ENCODE peak calls at places on chromosomes 2 and 18, in nine cellular contexts. One of them, this sample, is unnamed. For H3K4me1 and H3K9me3, the result is how much of the 10 kb centered on the place peaks cover.

GRCh38 chr18:32868424-32868823 is 95.6 kb upstream of the KLHL14 start:
- DNase-seq in A549: no peak
- DNase-seq in K562: no peak
- DNase-seq in HepG2: no peak
- DNase-seq in HCT116: no peak
- DNase-seq in GM23248: no peak
- DNase-seq in DND-41: no peak
- DNase-seq in SK-N-SH: no peak
- DNase-seq in IMR-90: no peak
- DNase-seq in this sample: no peak

GRCh38 chr2:231579560-231579959 is 13.1 kb upstream of the TEX44 start:
- DNase-seq in A549: no peak
- DNase-seq in DND-41: no peak
- DNase-seq in GM23248: no peak
- DNase-seq in HepG2: no peak
- DNase-seq in IMR-90: no peak
- DNase-seq in SK-N-SH: no peak
- DNase-seq in K562: no peak
- DNase-seq in HCT116: no peak
- DNase-seq in this sample: no peak

GRCh38 chr2:27724905-27725693 is 46.4 kb upstream of the MRPL33 start:
- DNase-seq in K562: no peak
- DNase-seq in DND-41: no peak
- DNase-seq in IMR-90: peak
- DNase-seq in A549: no peak
- DNase-seq in HCT116: no peak
- DNase-seq in HepG2: peak
- DNase-seq in GM23248: peak
- DNase-seq in SK-N-SH: no peak
- DNase-seq in this sample: peak

GRCh38 chr2:156837635-156838034 is 401.5 kb downstream of the GPD2 start:
- DNase-seq in DND-41: no peak
- DNase-seq in K562: no peak
- DNase-seq in IMR-90: no peak
- DNase-seq in HepG2: no peak
- DNase-seq in A549: no peak
- DNase-seq in SK-N-SH: no peak
- DNase-seq in GM23248: no peak
- DNase-seq in HCT116: no peak
- DNase-seq in this sample: no peak

GRCh38 chr2:196131384-196131861 is 40.0 kb downstream of the STK17B start:
- DNase-seq in GM23248: peak
- DNase-seq in HCT116: peak
- DNase-seq in IMR-90: peak
- DNase-seq in HepG2: peak
- DNase-seq in DND-41: peak
- DNase-seq in SK-N-SH: peak
- DNase-seq in K562: peak
- DNase-seq in A549: no peak
- DNase-seq in this sample: peak

GRCh38 chr2:115848192-115848591 is 1405.8 kb downstream of the DPP10 start:
- DNase-seq in K562: no peak
- DNase-seq in IMR-90: no peak
- DNase-seq in HepG2: no peak
- DNase-seq in HCT116: no peak
- DNase-seq in SK-N-SH: no peak
- DNase-seq in GM23248: no peak
- DNase-seq in A549: no peak
- DNase-seq in DND-41: no peak
- DNase-seq in this sample: no peak

GRCh38 chr2:33788044-33788443 is 188.9 kb upstream of the FAM98A start:
- DNase-seq in A549: no peak
- DNase-seq in DND-41: no peak
- DNase-seq in HepG2: no peak
- DNase-seq in HCT116: no peak
- DNase-seq in K562: no peak
- DNase-seq in IMR-90: peak
- DNase-seq in GM23248: peak
- DNase-seq in SK-N-SH: no peak
- DNase-seq in this sample: no peak

GRCh38 chr2:110827518-110827917 is 95.1 kb downstream of the ACOXL start:
- DNase-seq in K562: no peak
- DNase-seq in DND-41: peak
- DNase-seq in HCT116: no peak
- DNase-seq in SK-N-SH: no peak
- DNase-seq in IMR-90: no peak
- DNase-seq in GM23248: no peak
- DNase-seq in A549: no peak
- DNase-seq in HepG2: no peak
- DNase-seq in this sample: no peak

GRCh38 chr18:74282359-74283254 is 9.2 kb downstream of the CYB5A start:
- DNase-seq in IMR-90: no peak
- DNase-seq in SK-N-SH: no peak
- DNase-seq in HCT116: no peak
- DNase-seq in K562: no peak
- DNase-seq in HepG2: peak
- DNase-seq in A549: no peak
- DNase-seq in DND-41: no peak
- DNase-seq in GM23248: no peak
- DNase-seq in this sample: no peak

GRCh38 chr18:49811151-49811938 is 2.0 kb downstream of the ACAA2 start:
- DNase-seq in IMR-90: no peak
- DNase-seq in HCT116: no peak
- DNase-seq in GM23248: peak
- DNase-seq in SK-N-SH: peak
- DNase-seq in K562: no peak
- DNase-seq in HepG2: no peak
- DNase-seq in DND-41: no peak
- DNase-seq in A549: no peak
- DNase-seq in this sample: no peak

GRCh38 chr2:188495990-188496431 is 204.3 kb downstream of the GULP1 start:
- DNase-seq in IMR-90: peak
- DNase-seq in SK-N-SH: peak
- DNase-seq in HCT116: peak
- DNase-seq in K562: peak
- DNase-seq in DND-41: no peak
- DNase-seq in GM23248: peak
- DNase-seq in A549: no peak
- DNase-seq in HepG2: no peak
- DNase-seq in this sample: no peak

GRCh38 chr2:38866773-38867443 is 8.8 kb downstream of the DHX57 start:
- DNase-seq in HepG2: no peak
- DNase-seq in SK-N-SH: no peak
- DNase-seq in HCT116: no peak
- DNase-seq in GM23248: peak
- DNase-seq in DND-41: no peak
- DNase-seq in K562: no peak
- DNase-seq in A549: no peak
- DNase-seq in IMR-90: peak
- DNase-seq in this sample: no peak

GRCh38 chr2:169672403-169672802 is 21.8 kb downstream of the CFAP210 start:
- DNase-seq in HCT116: no peak
- DNase-seq in IMR-90: no peak
- DNase-seq in K562: no peak
- DNase-seq in HepG2: no peak
- DNase-seq in DND-41: no peak
- DNase-seq in GM23248: no peak
- DNase-seq in SK-N-SH: no peak
- DNase-seq in A549: no peak
- DNase-seq in this sample: no peak

GRCh38 chr2:230684222-230685164 is 28.1 kb upstream of the CAB39 start:
- DNase-seq in DND-41: no peak
- DNase-seq in SK-N-SH: no peak
- DNase-seq in HepG2: peak
- DNase-seq in IMR-90: peak
- DNase-seq in A549: peak
- DNase-seq in K562: no peak
- DNase-seq in GM23248: peak
- DNase-seq in HCT116: peak
- DNase-seq in this sample: peak

GRCh38 chr2:6231166-6231565 is 539.0 kb downstream of the SOX11 start:
- DNase-seq in DND-41: no peak
- DNase-seq in HepG2: no peak
- DNase-seq in IMR-90: no peak
- DNase-seq in A549: no peak
- DNase-seq in GM23248: no peak
- DNase-seq in HCT116: no peak
- DNase-seq in K562: no peak
- DNase-seq in SK-N-SH: no peak
- DNase-seq in this sample: no peak

GRCh38 chr2:134396493-134396892 is 142.6 kb downstream of the MGAT5 start:
- DNase-seq in IMR-90: no peak
- DNase-seq in A549: no peak
- DNase-seq in DND-41: no peak
- DNase-seq in SK-N-SH: no peak
- DNase-seq in HepG2: peak
- DNase-seq in GM23248: no peak
- DNase-seq in HCT116: no peak
- DNase-seq in K562: no peak
- DNase-seq in this sample: peak

GRCh38 chr18:62876106-62876505 is 160.8 kb downstream of the PHLPP1 start:
- DNase-seq in DND-41: no peak
- DNase-seq in IMR-90: no peak
- DNase-seq in A549: no peak
- DNase-seq in K562: no peak
- DNase-seq in GM23248: no peak
- DNase-seq in HCT116: no peak
- DNase-seq in SK-N-SH: no peak
- DNase-seq in HepG2: no peak
- DNase-seq in this sample: no peak
- H3K4me1 ChIP-seq in DND-41: under half
- H3K4me1 ChIP-seq in IMR-90: under half
- H3K4me1 ChIP-seq in A549: half or more
- H3K4me1 ChIP-seq in K562: under half
- H3K4me1 ChIP-seq in GM23248: under half
- H3K4me1 ChIP-seq in HCT116: half or more
- H3K4me1 ChIP-seq in SK-N-SH: under half
- H3K4me1 ChIP-seq in HepG2: under half
- H3K4me1 ChIP-seq in this sample: under half

DNA sequence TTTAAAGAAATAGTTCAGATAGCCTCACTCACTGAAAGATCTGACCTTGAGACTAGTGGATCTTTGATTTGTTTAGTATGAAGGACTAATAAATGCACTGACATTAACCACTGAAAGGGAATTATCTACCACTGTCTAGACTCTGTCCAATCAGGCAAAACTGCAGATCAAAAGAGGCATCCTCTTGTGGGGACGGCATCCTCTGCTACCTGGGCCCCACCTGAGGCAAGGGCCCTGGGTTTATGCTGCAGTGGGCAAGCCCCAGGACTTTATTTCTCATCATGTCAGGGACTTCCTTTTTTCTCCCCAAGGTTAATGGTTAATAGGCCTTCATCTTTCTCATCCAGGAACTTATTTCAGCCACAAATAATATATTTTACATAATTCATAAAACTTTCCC is 32.2 kb downstream of the STAT1 start:
- DNase-seq in A549: no peak
- DNase-seq in GM23248: no peak
- DNase-seq in K562: no peak
- DNase-seq in SK-N-SH: no peak
- DNase-seq in HCT116: no peak
- DNase-seq in DND-41: no peak
- DNase-seq in HepG2: no peak
- DNase-seq in IMR-90: no peak
- DNase-seq in this sample: no peak
- H3K4me2 ChIP-seq in A549: no peak
- H3K4me2 ChIP-seq in GM23248: no peak
- H3K4me2 ChIP-seq in K562: no peak
- H3K4me2 ChIP-seq in SK-N-SH: no peak
- H3K4me2 ChIP-seq in HCT116: no peak
- H3K4me2 ChIP-seq in DND-41: no peak
- H3K4me2 ChIP-seq in HepG2: no peak
- H3K4me2 ChIP-seq in IMR-90: no peak
- H3K4me2 ChIP-seq in this sample: no peak

DNA sequence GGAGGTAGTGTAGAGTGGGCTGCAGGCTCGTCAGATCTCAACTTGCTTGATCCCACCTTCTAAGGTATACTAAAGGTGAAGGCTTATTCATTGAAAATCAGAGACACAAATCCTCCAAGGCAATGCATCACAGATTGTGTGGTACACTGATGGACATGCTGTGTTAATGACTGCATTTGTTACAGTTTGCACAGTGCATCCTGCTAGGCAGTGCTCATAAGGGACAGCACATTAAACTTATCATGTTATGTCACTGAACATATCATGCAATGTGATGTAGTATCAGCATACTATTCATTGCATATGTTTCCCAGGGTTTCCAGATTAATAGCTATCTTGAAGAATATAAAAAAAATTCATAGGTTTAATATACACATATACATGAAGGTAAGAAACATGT is 225.3 kb downstream of the NCKAP5 start:
- DNase-seq in HepG2: no peak
- DNase-seq in K562: no peak
- DNase-seq in A549: no peak
- DNase-seq in DND-41: no peak
- DNase-seq in HCT116: no peak
- DNase-seq in IMR-90: no peak
- DNase-seq in GM23248: no peak
- DNase-seq in SK-N-SH: no peak
- DNase-seq in this sample: no peak
- H3K9me3 ChIP-seq in HepG2: under half
- H3K9me3 ChIP-seq in K562: under half
- H3K9me3 ChIP-seq in A549: under half
- H3K9me3 ChIP-seq in DND-41: under half
- H3K9me3 ChIP-seq in HCT116: under half
- H3K9me3 ChIP-seq in IMR-90: under half
- H3K9me3 ChIP-seq in GM23248: under half
- H3K9me3 ChIP-seq in SK-N-SH: under half
- H3K9me3 ChIP-seq in this sample: under half

GRCh38 chr18:7737483-7737882 is 170.4 kb downstream of the PTPRM start:
- DNase-seq in HepG2: no peak
- DNase-seq in IMR-90: no peak
- DNase-seq in SK-N-SH: no peak
- DNase-seq in K562: no peak
- DNase-seq in DND-41: no peak
- DNase-seq in A549: no peak
- DNase-seq in HCT116: no peak
- DNase-seq in GM23248: no peak
- DNase-seq in this sample: no peak

GRCh38 chr18:7733642-7734041 is 166.5 kb downstream of the PTPRM start:
- DNase-seq in SK-N-SH: no peak
- DNase-seq in K562: no peak
- DNase-seq in IMR-90: peak
- DNase-seq in DND-41: no peak
- DNase-seq in A549: no peak
- DNase-seq in HCT116: no peak
- DNase-seq in HepG2: peak
- DNase-seq in GM23248: no peak
- DNase-seq in this sample: no peak

GRCh38 chr18:7730682-7731081 is 163.6 kb downstream of the PTPRM start:
- DNase-seq in IMR-90: no peak
- DNase-seq in DND-41: no peak
- DNase-seq in SK-N-SH: no peak
- DNase-seq in A549: no peak
- DNase-seq in GM23248: no peak
- DNase-seq in K562: no peak
- DNase-seq in HCT116: no peak
- DNase-seq in HepG2: no peak
- DNase-seq in this sample: no peak

GRCh38 chr18:7735194-7735593 is 168.1 kb downstream of the PTPRM start:
- DNase-seq in K562: no peak
- DNase-seq in HCT116: no peak
- DNase-seq in HepG2: no peak
- DNase-seq in DND-41: no peak
- DNase-seq in SK-N-SH: no peak
- DNase-seq in A549: no peak
- DNase-seq in GM23248: no peak
- DNase-seq in IMR-90: no peak
- DNase-seq in this sample: no peak

GRCh38 chr18:7735606-7736175 is 168.6 kb downstream of the PTPRM start:
- DNase-seq in HepG2: no peak
- DNase-seq in K562: no peak
- DNase-seq in HCT116: no peak
- DNase-seq in GM23248: no peak
- DNase-seq in SK-N-SH: no peak
- DNase-seq in A549: no peak
- DNase-seq in IMR-90: no peak
- DNase-seq in DND-41: no peak
- DNase-seq in this sample: peak
- H3K4me1 ChIP-seq in HepG2: under half
- H3K4me1 ChIP-seq in K562: under half
- H3K4me1 ChIP-seq in HCT116: under half
- H3K4me1 ChIP-seq in GM23248: under half
- H3K4me1 ChIP-seq in SK-N-SH: under half
- H3K4me1 ChIP-seq in A549: under half
- H3K4me1 ChIP-seq in IMR-90: under half
- H3K4me1 ChIP-seq in DND-41: under half
- H3K4me1 ChIP-seq in this sample: under half

This sample was measured in hepatocyte.